ENCODE peak calls at places on chromosomes 11 and 22, in seven cellular contexts. One of them, this sample, is unnamed.

GRCh38 chr11:1889941-1890855 is 1.5 kb downstream of the PRR33 start:
- DNase-seq in CD4-positive, alpha-beta T cell: no peak
- DNase-seq in heart right ventricle: peak; percentile 13
- DNase-seq in effector memory CD4-positive, alpha-beta T cell: no peak
- DNase-seq in H9: no peak
- DNase-seq in WERI-Rb-1: no peak
- DNase-seq in CD8-positive, alpha-beta memory T cell: no peak
- DNase-seq in this sample: no peak

GRCh38 chr22:30290679-30291333 is 1.5 kb upstream of the CASTOR1 start:
- DNase-seq in H9: no peak
- DNase-seq in effector memory CD4-positive, alpha-beta T cell: no peak
- DNase-seq in CD8-positive, alpha-beta memory T cell: no peak
- DNase-seq in WERI-Rb-1: peak; percentile 63
- DNase-seq in heart right ventricle: peak; percentile 84
- DNase-seq in CD4-positive, alpha-beta T cell: no peak
- DNase-seq in this sample: no peak

GRCh38 chr22:28072066-28072465 is 153.0 kb upstream of the PITPNB start:
- DNase-seq in CD4-positive, alpha-beta T cell: no peak
- DNase-seq in H9: no peak
- DNase-seq in CD8-positive, alpha-beta memory T cell: no peak
- DNase-seq in effector memory CD4-positive, alpha-beta T cell: no peak
- DNase-seq in WERI-Rb-1: no peak
- DNase-seq in heart right ventricle: no peak
- DNase-seq in this sample: no peak

GRCh38 chr22:30262917-30263741 is 3.5 kb downstream of the OSM start:
- DNase-seq in H9: peak; percentile 86
- DNase-seq in CD8-positive, alpha-beta memory T cell: peak; percentile 77
- DNase-seq in CD4-positive, alpha-beta T cell: peak; percentile 79
- DNase-seq in heart right ventricle: peak; percentile 76
- DNase-seq in effector memory CD4-positive, alpha-beta T cell: peak; percentile 74
- DNase-seq in WERI-Rb-1: peak; percentile 83
- DNase-seq in this sample: peak; percentile 77

GRCh38 chr22:36252754-36253522 is at the start of gene APOL1:
- DNase-seq in CD8-positive, alpha-beta memory T cell: peak; percentile 39
- DNase-seq in H9: peak; percentile 12
- DNase-seq in WERI-Rb-1: no peak
- DNase-seq in effector memory CD4-positive, alpha-beta T cell: peak; percentile 34
- DNase-seq in CD4-positive, alpha-beta T cell: peak; percentile 19
- DNase-seq in heart right ventricle: no peak
- DNase-seq in this sample: no peak

GRCh38 chr22:23072035-23072910 is 2.0 kb downstream of the GNAZ start:
- DNase-seq in effector memory CD4-positive, alpha-beta T cell: no peak
- DNase-seq in WERI-Rb-1: no peak
- DNase-seq in H9: no peak
- DNase-seq in CD8-positive, alpha-beta memory T cell: no peak
- DNase-seq in heart right ventricle: no peak
- DNase-seq in CD4-positive, alpha-beta T cell: no peak
- DNase-seq in this sample: peak; percentile 2

GRCh38 chr11:117843666-117844484 is 19.3 kb upstream of the FXYD2 start:
- DNase-seq in WERI-Rb-1: peak; percentile 77
- DNase-seq in CD4-positive, alpha-beta T cell: peak; percentile 82
- DNase-seq in CD8-positive, alpha-beta memory T cell: peak; percentile 76
- DNase-seq in H9: peak; percentile 74
- DNase-seq in heart right ventricle: peak; percentile 88
- DNase-seq in effector memory CD4-positive, alpha-beta T cell: peak; percentile 72
- DNase-seq in this sample: peak; percentile 68

GRCh38 chr11:130786987-130787688 is 129.1 kb downstream of the SNX19 start:
- DNase-seq in WERI-Rb-1: no peak
- DNase-seq in CD8-positive, alpha-beta memory T cell: no peak
- DNase-seq in H9: no peak
- DNase-seq in effector memory CD4-positive, alpha-beta T cell: no peak
- DNase-seq in heart right ventricle: no peak
- DNase-seq in CD4-positive, alpha-beta T cell: no peak
- DNase-seq in this sample: no peak

GRCh38 chr11:1018091-1018490 is 18.4 kb downstream of the MUC6 start:
- DNase-seq in H9: no peak
- DNase-seq in CD8-positive, alpha-beta memory T cell: no peak
- DNase-seq in WERI-Rb-1: no peak
- DNase-seq in effector memory CD4-positive, alpha-beta T cell: no peak
- DNase-seq in heart right ventricle: no peak
- DNase-seq in CD4-positive, alpha-beta T cell: no peak
- DNase-seq in this sample: no peak

GRCh38 chr11:68457214-68457897 is 3.2 kb upstream of the PPP6R3 start:
- DNase-seq in CD4-positive, alpha-beta T cell: no peak
- DNase-seq in heart right ventricle: no peak
- DNase-seq in H9: no peak
- DNase-seq in CD8-positive, alpha-beta memory T cell: no peak
- DNase-seq in effector memory CD4-positive, alpha-beta T cell: no peak
- DNase-seq in WERI-Rb-1: no peak
- DNase-seq in this sample: no peak

GRCh38 chr11:72781313-72782080 is 12.3 kb downstream of the STARD10 start:
- DNase-seq in H9: peak; percentile 56
- DNase-seq in effector memory CD4-positive, alpha-beta T cell: peak; percentile 61
- DNase-seq in CD4-positive, alpha-beta T cell: peak; percentile 22
- DNase-seq in WERI-Rb-1: peak; percentile 52
- DNase-seq in heart right ventricle: peak; percentile 51
- DNase-seq in CD8-positive, alpha-beta memory T cell: peak; percentile 72
- DNase-seq in this sample: peak; percentile 73

GRCh38 chr11:11845551-11845950 is 3.8 kb downstream of the USP47 start:
- DNase-seq in CD8-positive, alpha-beta memory T cell: no peak
- DNase-seq in WERI-Rb-1: no peak
- DNase-seq in heart right ventricle: no peak
- DNase-seq in H9: no peak
- DNase-seq in CD4-positive, alpha-beta T cell: no peak
- DNase-seq in effector memory CD4-positive, alpha-beta T cell: no peak
- DNase-seq in this sample: no peak

GRCh38 chr11:129955282-129955681 is 47.4 kb downstream of the PRDM10 start:
- DNase-seq in WERI-Rb-1: no peak
- DNase-seq in CD4-positive, alpha-beta T cell: no peak
- DNase-seq in CD8-positive, alpha-beta memory T cell: no peak
- DNase-seq in heart right ventricle: no peak
- DNase-seq in effector memory CD4-positive, alpha-beta T cell: no peak
- DNase-seq in H9: no peak
- DNase-seq in this sample: no peak

GRCh38 chr11:60303661-60304060 is 23.2 kb downstream of the MS4A4A start:
- DNase-seq in CD8-positive, alpha-beta memory T cell: no peak
- DNase-seq in heart right ventricle: no peak
- DNase-seq in WERI-Rb-1: no peak
- DNase-seq in CD4-positive, alpha-beta T cell: no peak
- DNase-seq in effector memory CD4-positive, alpha-beta T cell: no peak
- DNase-seq in H9: no peak
- DNase-seq in this sample: no peak

GRCh38 chr11:79438631-79439429 is 2.0 kb downstream of the TENM4 start:
- DNase-seq in WERI-Rb-1: no peak
- DNase-seq in heart right ventricle: peak; percentile 9
- DNase-seq in effector memory CD4-positive, alpha-beta T cell: no peak
- DNase-seq in CD4-positive, alpha-beta T cell: no peak
- DNase-seq in CD8-positive, alpha-beta memory T cell: no peak
- DNase-seq in H9: peak; percentile 54
- DNase-seq in this sample: no peak

GRCh38 chr11:70751142-70751734 is 352.9 kb downstream of the CTTN start:
- DNase-seq in effector memory CD4-positive, alpha-beta T cell: no peak
- DNase-seq in heart right ventricle: no peak
- DNase-seq in WERI-Rb-1: no peak
- DNase-seq in CD4-positive, alpha-beta T cell: no peak
- DNase-seq in CD8-positive, alpha-beta memory T cell: no peak
- DNase-seq in H9: no peak
- DNase-seq in this sample: no peak

GRCh38 chr22:30079952-30080533 is at the start of gene HORMAD2:
- DNase-seq in heart right ventricle: peak; percentile 9
- DNase-seq in CD4-positive, alpha-beta T cell: no peak
- DNase-seq in WERI-Rb-1: no peak
- DNase-seq in CD8-positive, alpha-beta memory T cell: no peak
- DNase-seq in H9: peak; percentile 98
- DNase-seq in effector memory CD4-positive, alpha-beta T cell: no peak
- DNase-seq in this sample: no peak

GRCh38 chr22:47437636-47438035 is 675.2 kb downstream of the TBC1D22A start:
- DNase-seq in WERI-Rb-1: no peak
- DNase-seq in CD4-positive, alpha-beta T cell: no peak
- DNase-seq in heart right ventricle: no peak
- DNase-seq in CD8-positive, alpha-beta memory T cell: no peak
- DNase-seq in effector memory CD4-positive, alpha-beta T cell: no peak
- DNase-seq in H9: no peak
- DNase-seq in this sample: no peak

GRCh38 chr22:47435826-47436225 is 673.4 kb downstream of the TBC1D22A start:
- DNase-seq in CD4-positive, alpha-beta T cell: no peak
- DNase-seq in heart right ventricle: no peak
- DNase-seq in H9: no peak
- DNase-seq in CD8-positive, alpha-beta memory T cell: no peak
- DNase-seq in effector memory CD4-positive, alpha-beta T cell: no peak
- DNase-seq in WERI-Rb-1: no peak
- DNase-seq in this sample: no peak

GRCh38 chr22:47434336-47435203 is 672.1 kb downstream of the TBC1D22A start:
- DNase-seq in CD4-positive, alpha-beta T cell: no peak
- DNase-seq in effector memory CD4-positive, alpha-beta T cell: no peak
- DNase-seq in WERI-Rb-1: no peak
- DNase-seq in CD8-positive, alpha-beta memory T cell: no peak
- DNase-seq in heart right ventricle: no peak
- DNase-seq in H9: no peak
- DNase-seq in this sample: no peak

GRCh38 chr22:47435204-47435487 is 672.7 kb downstream of the TBC1D22A start:
- DNase-seq in CD8-positive, alpha-beta memory T cell: no peak
- DNase-seq in H9: no peak
- DNase-seq in CD4-positive, alpha-beta T cell: no peak
- DNase-seq in effector memory CD4-positive, alpha-beta T cell: no peak
- DNase-seq in heart right ventricle: no peak
- DNase-seq in WERI-Rb-1: no peak
- DNase-seq in this sample: no peak

GRCh38 chr22:47437110-47437509 is 674.7 kb downstream of the TBC1D22A start:
- DNase-seq in CD4-positive, alpha-beta T cell: no peak
- DNase-seq in WERI-Rb-1: no peak
- DNase-seq in heart right ventricle: no peak
- DNase-seq in H9: no peak
- DNase-seq in effector memory CD4-positive, alpha-beta T cell: no peak
- DNase-seq in CD8-positive, alpha-beta memory T cell: no peak
- DNase-seq in this sample: no peak
- H3K9me3 ChIP-seq in CD4-positive, alpha-beta T cell: no peaks in the 10 kb centered on the region
- H3K9me3 ChIP-seq in WERI-Rb-1: peaks cover 18% of the 10 kb centered on the region
- H3K9me3 ChIP-seq in heart right ventricle: no peaks in the 10 kb centered on the region
- H3K9me3 ChIP-seq in H9: peaks cover 84% of the 10 kb centered on the region
- H3K9me3 ChIP-seq in effector memory CD4-positive, alpha-beta T cell: no peaks in the 10 kb centered on the region
- H3K9me3 ChIP-seq in CD8-positive, alpha-beta memory T cell: no peaks in the 10 kb centered on the region
- H3K9me3 ChIP-seq in this sample: no peaks in the 10 kb centered on the region

GRCh38 chr22:48697694-48698276 is 1129.9 kb downstream of the BRD1 start:
- DNase-seq in CD4-positive, alpha-beta T cell: no peak
- DNase-seq in CD8-positive, alpha-beta memory T cell: no peak
- DNase-seq in H9: no peak
- DNase-seq in WERI-Rb-1: no peak
- DNase-seq in effector memory CD4-positive, alpha-beta T cell: no peak
- DNase-seq in heart right ventricle: no peak
- DNase-seq in this sample: no peak

GRCh38 chr22:48699531-48699930 is 1128.1 kb downstream of the BRD1 start:
- DNase-seq in effector memory CD4-positive, alpha-beta T cell: no peak
- DNase-seq in H9: no peak
- DNase-seq in heart right ventricle: no peak
- DNase-seq in CD4-positive, alpha-beta T cell: no peak
- DNase-seq in WERI-Rb-1: peak; percentile 35
- DNase-seq in CD8-positive, alpha-beta memory T cell: no peak
- DNase-seq in this sample: no peak

GRCh38 chr22:48697223-48697622 is 1130.5 kb downstream of the BRD1 start:
- DNase-seq in heart right ventricle: no peak
- DNase-seq in WERI-Rb-1: no peak
- DNase-seq in CD8-positive, alpha-beta memory T cell: no peak
- DNase-seq in effector memory CD4-positive, alpha-beta T cell: no peak
- DNase-seq in CD4-positive, alpha-beta T cell: no peak
- DNase-seq in H9: no peak
- DNase-seq in this sample: no peak

GRCh38 chr22:48700180-48700565 is 1127.5 kb downstream of the BRD1 start:
- DNase-seq in WERI-Rb-1: no peak
- DNase-seq in CD8-positive, alpha-beta memory T cell: no peak
- DNase-seq in effector memory CD4-positive, alpha-beta T cell: no peak
- DNase-seq in H9: no peak
- DNase-seq in heart right ventricle: no peak
- DNase-seq in CD4-positive, alpha-beta T cell: no peak
- DNase-seq in this sample: no peak

DNA sequence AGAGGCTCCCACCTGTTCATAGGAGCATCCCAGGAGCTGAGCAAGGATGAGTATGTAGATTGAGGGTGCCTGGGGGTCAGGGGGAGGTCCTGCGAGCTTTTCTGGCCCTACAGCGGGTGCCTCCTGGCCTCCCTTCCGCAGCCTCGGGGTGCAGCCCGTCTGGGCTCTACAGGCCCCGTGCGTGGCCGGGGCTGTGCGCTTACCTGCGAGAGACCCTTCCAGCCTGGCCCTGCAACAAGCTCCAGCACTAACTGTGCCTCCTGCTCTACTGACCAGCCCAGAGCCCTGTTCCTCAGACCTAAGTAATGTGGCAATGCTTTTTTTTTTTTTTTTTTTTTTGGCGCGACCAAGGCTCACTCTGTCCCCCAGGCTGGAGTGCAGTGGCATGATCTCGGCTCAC is 1129.1 kb downstream of the BRD1 start:
- DNase-seq in WERI-Rb-1: no peak
- DNase-seq in CD8-positive, alpha-beta memory T cell: no peak
- DNase-seq in CD4-positive, alpha-beta T cell: no peak
- DNase-seq in H9: no peak
- DNase-seq in effector memory CD4-positive, alpha-beta T cell: no peak
- DNase-seq in heart right ventricle: no peak
- DNase-seq in this sample: no peak
- H3K9me3 ChIP-seq in WERI-Rb-1: no peaks in the 10 kb centered on the region
- H3K9me3 ChIP-seq in CD8-positive, alpha-beta memory T cell: no peaks in the 10 kb centered on the region
- H3K9me3 ChIP-seq in CD4-positive, alpha-beta T cell: no peaks in the 10 kb centered on the region
- H3K9me3 ChIP-seq in H9: no peaks in the 10 kb centered on the region
- H3K9me3 ChIP-seq in effector memory CD4-positive, alpha-beta T cell: no peaks in the 10 kb centered on the region
- H3K9me3 ChIP-seq in heart right ventricle: no peaks in the 10 kb centered on the region
- H3K9me3 ChIP-seq in this sample: no peaks in the 10 kb centered on the region

GRCh38 chr11:114610550-114610949 is 15.0 kb upstream of the NXPE4 start:
- DNase-seq in heart right ventricle: no peak
- DNase-seq in WERI-Rb-1: no peak
- DNase-seq in H9: no peak
- DNase-seq in CD4-positive, alpha-beta T cell: no peak
- DNase-seq in CD8-positive, alpha-beta memory T cell: no peak
- DNase-seq in effector memory CD4-positive, alpha-beta T cell: no peak
- DNase-seq in this sample: no peak
- H3K9me3 ChIP-seq in heart right ventricle: no peaks in the 10 kb centered on the region
- H3K9me3 ChIP-seq in WERI-Rb-1: peaks cover 52% of the 10 kb centered on the region
- H3K9me3 ChIP-seq in H9: peaks cover 18% of the 10 kb centered on the region
- H3K9me3 ChIP-seq in CD4-positive, alpha-beta T cell: no peaks in the 10 kb centered on the region
- H3K9me3 ChIP-seq in CD8-positive, alpha-beta memory T cell: no peaks in the 10 kb centered on the region
- H3K9me3 ChIP-seq in effector memory CD4-positive, alpha-beta T cell: no peaks in the 10 kb centered on the region
- H3K9me3 ChIP-seq in this sample: peaks cover 3% of the 10 kb centered on the region

GRCh38 chr11:74791333-74792100 is 42.9 kb downstream of the RNF169 start:
- DNase-seq in WERI-Rb-1: no peak
- DNase-seq in CD8-positive, alpha-beta memory T cell: no peak
- DNase-seq in CD4-positive, alpha-beta T cell: no peak
- DNase-seq in H9: no peak
- DNase-seq in heart right ventricle: no peak
- DNase-seq in effector memory CD4-positive, alpha-beta T cell: no peak
- DNase-seq in this sample: no peak
- H3K9me3 ChIP-seq in WERI-Rb-1: no peaks in the 10 kb centered on the region
- H3K9me3 ChIP-seq in CD8-positive, alpha-beta memory T cell: no peaks in the 10 kb centered on the region
- H3K9me3 ChIP-seq in CD4-positive, alpha-beta T cell: no peaks in the 10 kb centered on the region
- H3K9me3 ChIP-seq in H9: no peaks in the 10 kb centered on the region
- H3K9me3 ChIP-seq in heart right ventricle: no peaks in the 10 kb centered on the region
- H3K9me3 ChIP-seq in effector memory CD4-positive, alpha-beta T cell: no peaks in the 10 kb centered on the region
- H3K9me3 ChIP-seq in this sample: no peaks in the 10 kb centered on the region

GRCh38 chr22:45212992-45213751 is 27.5 kb downstream of the KIAA0930 start:
- DNase-seq in WERI-Rb-1: no peak
- DNase-seq in CD4-positive, alpha-beta T cell: no peak
- DNase-seq in heart right ventricle: peak; percentile 49
- DNase-seq in H9: no peak
- DNase-seq in CD8-positive, alpha-beta memory T cell: no peak
- DNase-seq in effector memory CD4-positive, alpha-beta T cell: no peak
- DNase-seq in this sample: no peak
- H3K9me3 ChIP-seq in WERI-Rb-1: no peaks in the 10 kb centered on the region
- H3K9me3 ChIP-seq in CD4-positive, alpha-beta T cell: no peaks in the 10 kb centered on the region
- H3K9me3 ChIP-seq in heart right ventricle: no peaks in the 10 kb centered on the region
- H3K9me3 ChIP-seq in H9: no peaks in the 10 kb centered on the region
- H3K9me3 ChIP-seq in CD8-positive, alpha-beta memory T cell: no peaks in the 10 kb centered on the region
- H3K9me3 ChIP-seq in effector memory CD4-positive, alpha-beta T cell: no peaks in the 10 kb centered on the region
- H3K9me3 ChIP-seq in this sample: no peaks in the 10 kb centered on the region